ENCODE peak calls at places on chromosomes 6 and 20, in six cellular contexts. Q, T, W, M, L and F are unnamed samples.

GRCh38 chr6:75611702-75612375 is 10.2 kb downstream of the SENP6 start:
- DNase-seq in W (no peak), M (no peak), T (peak), L (no peak), Q (no peak), F (no peak)

GRCh38 chr20:18666803-18667460 is 79.1 kb downstream of the DTD1 start:
- DNase-seq in T (no peak), Q (no peak), L (no peak), W (no peak), M (peak), F (no peak)

GRCh38 chr6:5083307-5083583 is 1.9 kb upstream of the PPP1R3G start:
- DNase-seq in Q (no peak), W (no peak), L (no peak), M (no peak), T (no peak), F (no peak)

GRCh38 chr6:23656257-23656731 is 469.7 kb upstream of the NRSN1 start:
- DNase-seq in Q (no peak), W (no peak), T (no peak), M (peak), L (no peak), F (no peak)

GRCh38 chr6:113318553-113318952 is 538.6 kb upstream of the MARCKS start:
- DNase-seq in T (no peak), Q (no peak), W (no peak), L (no peak), M (no peak), F (no peak)

GRCh38 chr6:79227445-79227844 is 7.0 kb downstream of the HMGN3 start:
- DNase-seq in T (no peak), Q (no peak), L (no peak), W (no peak), M (no peak), F (no peak)

GRCh38 chr6:73691512-73691911 is 4.5 kb upstream of the CD109 start:
- DNase-seq in T (no peak), M (peak), W (no peak), Q (peak), L (no peak), F (peak)

GRCh38 chr6:39396854-39397253 is 74.4 kb upstream of the KCNK16 start:
- DNase-seq in W (no peak), T (no peak), M (no peak), Q (no peak), L (no peak), F (no peak)

GRCh38 chr20:23293689-23294088 is 56.9 kb upstream of the NXT1 start:
- DNase-seq in L (no peak), T (no peak), Q (no peak), M (no peak), W (no peak), F (no peak)

GRCh38 chr6:53282234-53282633 is 66.5 kb downstream of the ELOVL5 start:
- DNase-seq in Q (no peak), M (no peak), T (no peak), L (no peak), W (no peak), F (no peak)

GRCh38 chr6:128655978-128656498 is 135.6 kb upstream of the PTPRK start:
- DNase-seq in M (peak), W (no peak), T (no peak), L (no peak), Q (peak), F (peak)

GRCh38 chr6:29647927-29648642 is 8.8 kb upstream of the MOG start:
- DNase-seq in W (no peak), Q (no peak), L (no peak), T (no peak), M (peak), F (no peak)

GRCh38 chr6:106885659-106886058 is 88.9 kb downstream of the CD24 start:
- DNase-seq in W (no peak), M (no peak), Q (no peak), L (no peak), T (no peak), F (no peak)

GRCh38 chr6:18432619-18433018 is 45.5 kb downstream of the RNF144B start:
- DNase-seq in W (no peak), T (no peak), M (no peak), L (no peak), Q (no peak), F (no peak)